ENCODE peak calls at places on chromosomes 6 and 20, in nine cellular contexts. One of them, this sample, is unnamed.

GRCh38 chr20:46979603-46980241 is 85.1 kb downstream of the EYA2 start:
- DNase-seq in HS-5: no peak
- DNase-seq in CD8-positive, alpha-beta memory T cell: no peak
- DNase-seq in uterus: no peak
- DNase-seq in GM10248: no peak
- DNase-seq in ovary: no peak
- DNase-seq in T-helper 22 cell: no peak
- DNase-seq in PC-3: no peak
- DNase-seq in fibroblast of villous mesenchyme: no peak
- DNase-seq in this sample: peak

GRCh38 chr6:121439456-121440250 is 4.2 kb downstream of the GJA1 start:
- DNase-seq in PC-3: no peak
- DNase-seq in ovary: no peak
- DNase-seq in CD8-positive, alpha-beta memory T cell: no peak
- DNase-seq in uterus: no peak
- DNase-seq in fibroblast of villous mesenchyme: peak
- DNase-seq in HS-5: no peak
- DNase-seq in GM10248: no peak
- DNase-seq in T-helper 22 cell: no peak
- DNase-seq in this sample: no peak

GRCh38 chr6:151652338-151652737 is 155.1 kb upstream of the ESR1 start:
- DNase-seq in GM10248: no peak
- DNase-seq in ovary: no peak
- DNase-seq in CD8-positive, alpha-beta memory T cell: no peak
- DNase-seq in T-helper 22 cell: no peak
- DNase-seq in fibroblast of villous mesenchyme: peak
- DNase-seq in HS-5: no peak
- DNase-seq in PC-3: no peak
- DNase-seq in uterus: no peak
- DNase-seq in this sample: no peak

GRCh38 chr6:4908062-4908461 is 95.8 kb downstream of the RPP40 start:
- DNase-seq in fibroblast of villous mesenchyme: no peak
- DNase-seq in PC-3: no peak
- DNase-seq in HS-5: no peak
- DNase-seq in T-helper 22 cell: no peak
- DNase-seq in CD8-positive, alpha-beta memory T cell: no peak
- DNase-seq in GM10248: no peak
- DNase-seq in ovary: no peak
- DNase-seq in uterus: no peak
- DNase-seq in this sample: no peak

GRCh38 chr6:130359736-130360135 is 6.1 kb upstream of the TMEM200A start:
- DNase-seq in T-helper 22 cell: no peak
- DNase-seq in ovary: no peak
- DNase-seq in uterus: no peak
- DNase-seq in fibroblast of villous mesenchyme: peak
- DNase-seq in HS-5: no peak
- DNase-seq in GM10248: no peak
- DNase-seq in CD8-positive, alpha-beta memory T cell: no peak
- DNase-seq in PC-3: peak
- DNase-seq in this sample: no peak

GRCh38 chr6:34986845-34987246 is 97.8 kb downstream of the ANKS1A start:
- DNase-seq in HS-5: no peak
- DNase-seq in GM10248: peak
- DNase-seq in ovary: peak
- DNase-seq in CD8-positive, alpha-beta memory T cell: peak
- DNase-seq in uterus: peak
- DNase-seq in PC-3: peak
- DNase-seq in T-helper 22 cell: peak
- DNase-seq in fibroblast of villous mesenchyme: peak
- DNase-seq in this sample: peak

GRCh38 chr6:142942805-142943227 is 2.2 kb downstream of the HIVEP2 start:
- DNase-seq in uterus: no peak
- DNase-seq in GM10248: no peak
- DNase-seq in PC-3: peak
- DNase-seq in ovary: no peak
- DNase-seq in HS-5: no peak
- DNase-seq in fibroblast of villous mesenchyme: peak
- DNase-seq in CD8-positive, alpha-beta memory T cell: no peak
- DNase-seq in T-helper 22 cell: no peak
- DNase-seq in this sample: peak

GRCh38 chr20:45450097-45450818 is 19.3 kb upstream of the WFDC2 start:
- DNase-seq in PC-3: peak
- DNase-seq in GM10248: peak
- DNase-seq in fibroblast of villous mesenchyme: peak
- DNase-seq in ovary: no peak
- DNase-seq in HS-5: peak
- DNase-seq in CD8-positive, alpha-beta memory T cell: no peak
- DNase-seq in uterus: no peak
- DNase-seq in T-helper 22 cell: no peak
- DNase-seq in this sample: peak

GRCh38 chr6:158086706-158087518 is 81.2 kb downstream of the SERAC1 start:
- DNase-seq in GM10248: no peak
- DNase-seq in ovary: peak
- DNase-seq in T-helper 22 cell: no peak
- DNase-seq in CD8-positive, alpha-beta memory T cell: no peak
- DNase-seq in fibroblast of villous mesenchyme: no peak
- DNase-seq in PC-3: no peak
- DNase-seq in uterus: no peak
- DNase-seq in HS-5: no peak
- DNase-seq in this sample: peak

GRCh38 chr6:21846541-21847451 is 253.2 kb downstream of the SOX4 start:
- DNase-seq in ovary: no peak
- DNase-seq in fibroblast of villous mesenchyme: no peak
- DNase-seq in CD8-positive, alpha-beta memory T cell: no peak
- DNase-seq in HS-5: no peak
- DNase-seq in GM10248: no peak
- DNase-seq in T-helper 22 cell: no peak
- DNase-seq in uterus: no peak
- DNase-seq in PC-3: peak
- DNase-seq in this sample: no peak

GRCh38 chr20:20446613-20447012 is 78.7 kb downstream of the INSM1 start:
- DNase-seq in PC-3: no peak
- DNase-seq in CD8-positive, alpha-beta memory T cell: no peak
- DNase-seq in ovary: no peak
- DNase-seq in HS-5: no peak
- DNase-seq in fibroblast of villous mesenchyme: no peak
- DNase-seq in GM10248: no peak
- DNase-seq in uterus: no peak
- DNase-seq in T-helper 22 cell: no peak
- DNase-seq in this sample: no peak

GRCh38 chr6:71404145-71404966 is 115.7 kb downstream of the OGFRL1 start:
- DNase-seq in ovary: no peak
- DNase-seq in uterus: no peak
- DNase-seq in HS-5: peak
- DNase-seq in CD8-positive, alpha-beta memory T cell: no peak
- DNase-seq in T-helper 22 cell: no peak
- DNase-seq in GM10248: no peak
- DNase-seq in PC-3: peak
- DNase-seq in fibroblast of villous mesenchyme: peak
- DNase-seq in this sample: peak

GRCh38 chr6:11527274-11527870 is 10.2 kb upstream of the TMEM170B start:
- DNase-seq in T-helper 22 cell: no peak
- DNase-seq in uterus: no peak
- DNase-seq in HS-5: no peak
- DNase-seq in CD8-positive, alpha-beta memory T cell: no peak
- DNase-seq in GM10248: no peak
- DNase-seq in PC-3: peak
- DNase-seq in fibroblast of villous mesenchyme: no peak
- DNase-seq in ovary: no peak
- DNase-seq in this sample: no peak

GRCh38 chr6:53651764-53652401 is 13.7 kb downstream of the KLHL31 start:
- DNase-seq in GM10248: peak
- DNase-seq in fibroblast of villous mesenchyme: peak
- DNase-seq in CD8-positive, alpha-beta memory T cell: peak
- DNase-seq in T-helper 22 cell: peak
- DNase-seq in HS-5: peak
- DNase-seq in uterus: peak
- DNase-seq in ovary: peak
- DNase-seq in PC-3: peak
- DNase-seq in this sample: peak

GRCh38 chr6:169130111-169130510 is 123.5 kb downstream of the THBS2 start:
- DNase-seq in uterus: no peak
- DNase-seq in CD8-positive, alpha-beta memory T cell: no peak
- DNase-seq in GM10248: no peak
- DNase-seq in HS-5: no peak
- DNase-seq in PC-3: no peak
- DNase-seq in ovary: no peak
- DNase-seq in T-helper 22 cell: no peak
- DNase-seq in fibroblast of villous mesenchyme: no peak
- DNase-seq in this sample: no peak

GRCh38 chr6:110814488-110815259 is 595 bp downstream of the CDK19 start:
- DNase-seq in fibroblast of villous mesenchyme: peak
- DNase-seq in HS-5: no peak
- DNase-seq in GM10248: peak
- DNase-seq in CD8-positive, alpha-beta memory T cell: peak
- DNase-seq in uterus: peak
- DNase-seq in PC-3: peak
- DNase-seq in T-helper 22 cell: peak
- DNase-seq in ovary: no peak
- DNase-seq in this sample: peak

GRCh38 chr6:169536446-169537170 is 165.2 kb downstream of the WDR27 start:
- DNase-seq in HS-5: peak
- DNase-seq in GM10248: no peak
- DNase-seq in T-helper 22 cell: no peak
- DNase-seq in PC-3: peak
- DNase-seq in ovary: no peak
- DNase-seq in fibroblast of villous mesenchyme: peak
- DNase-seq in uterus: no peak
- DNase-seq in CD8-positive, alpha-beta memory T cell: no peak
- DNase-seq in this sample: no peak

GRCh38 chr20:32458061-32458836 is 100.1 kb downstream of the ASXL1 start:
- DNase-seq in GM10248: no peak
- DNase-seq in ovary: no peak
- DNase-seq in CD8-positive, alpha-beta memory T cell: no peak
- DNase-seq in uterus: no peak
- DNase-seq in T-helper 22 cell: no peak
- DNase-seq in PC-3: no peak
- DNase-seq in fibroblast of villous mesenchyme: no peak
- DNase-seq in HS-5: no peak
- DNase-seq in this sample: no peak

GRCh38 chr20:43774754-43775153 is 48.0 kb upstream of the GTSF1L start:
- DNase-seq in fibroblast of villous mesenchyme: no peak
- DNase-seq in uterus: no peak
- DNase-seq in GM10248: no peak
- DNase-seq in PC-3: no peak
- DNase-seq in CD8-positive, alpha-beta memory T cell: no peak
- DNase-seq in HS-5: no peak
- DNase-seq in ovary: no peak
- DNase-seq in T-helper 22 cell: no peak
- DNase-seq in this sample: no peak

GRCh38 chr6:2351807-2352431 is 106.5 kb upstream of the GMDS start:
- DNase-seq in HS-5: peak
- DNase-seq in CD8-positive, alpha-beta memory T cell: no peak
- DNase-seq in T-helper 22 cell: no peak
- DNase-seq in uterus: no peak
- DNase-seq in PC-3: no peak
- DNase-seq in fibroblast of villous mesenchyme: peak
- DNase-seq in GM10248: no peak
- DNase-seq in ovary: no peak
- DNase-seq in this sample: peak

GRCh38 chr20:56417911-56418310 is 5.9 kb downstream of the CASS4 start:
- DNase-seq in fibroblast of villous mesenchyme: no peak
- DNase-seq in HS-5: no peak
- DNase-seq in GM10248: no peak
- DNase-seq in PC-3: peak
- DNase-seq in ovary: no peak
- DNase-seq in uterus: no peak
- DNase-seq in T-helper 22 cell: no peak
- DNase-seq in CD8-positive, alpha-beta memory T cell: no peak
- DNase-seq in this sample: no peak

GRCh38 chr20:57708694-57709673 is 831 bp downstream of the PMEPA1 start:
- DNase-seq in HS-5: no peak
- DNase-seq in PC-3: no peak
- DNase-seq in T-helper 22 cell: peak
- DNase-seq in fibroblast of villous mesenchyme: peak
- DNase-seq in uterus: peak
- DNase-seq in CD8-positive, alpha-beta memory T cell: peak
- DNase-seq in ovary: peak
- DNase-seq in GM10248: no peak
- DNase-seq in this sample: no peak

GRCh38 chr6:121668259-121668658 is 232.8 kb downstream of the GJA1 start:
- DNase-seq in GM10248: no peak
- DNase-seq in CD8-positive, alpha-beta memory T cell: no peak
- DNase-seq in fibroblast of villous mesenchyme: no peak
- DNase-seq in ovary: no peak
- DNase-seq in HS-5: no peak
- DNase-seq in PC-3: no peak
- DNase-seq in uterus: no peak
- DNase-seq in T-helper 22 cell: no peak
- DNase-seq in this sample: no peak

GRCh38 chr6:125968493-125968892 is 11.9 kb downstream of the HINT3 start:
- DNase-seq in T-helper 22 cell: no peak
- DNase-seq in HS-5: no peak
- DNase-seq in ovary: no peak
- DNase-seq in uterus: no peak
- DNase-seq in GM10248: no peak
- DNase-seq in PC-3: no peak
- DNase-seq in fibroblast of villous mesenchyme: no peak
- DNase-seq in CD8-positive, alpha-beta memory T cell: no peak
- DNase-seq in this sample: no peak

GRCh38 chr20:58023346-58023745 is 205.1 kb downstream of the ANKRD60 start:
- DNase-seq in PC-3: no peak
- DNase-seq in HS-5: no peak
- DNase-seq in GM10248: no peak
- DNase-seq in ovary: no peak
- DNase-seq in fibroblast of villous mesenchyme: no peak
- DNase-seq in T-helper 22 cell: no peak
- DNase-seq in uterus: no peak
- DNase-seq in CD8-positive, alpha-beta memory T cell: no peak
- DNase-seq in this sample: no peak

GRCh38 chr20:1310087-1310486 is 18.9 kb downstream of the SDCBP2 start:
- DNase-seq in T-helper 22 cell: no peak
- DNase-seq in fibroblast of villous mesenchyme: no peak
- DNase-seq in uterus: no peak
- DNase-seq in PC-3: no peak
- DNase-seq in ovary: no peak
- DNase-seq in HS-5: no peak
- DNase-seq in GM10248: no peak
- DNase-seq in CD8-positive, alpha-beta memory T cell: no peak
- DNase-seq in this sample: no peak

GRCh38 chr6:165403006-165403405 is 93.6 kb upstream of the C6orf118 start:
- DNase-seq in fibroblast of villous mesenchyme: no peak
- DNase-seq in T-helper 22 cell: no peak
- DNase-seq in PC-3: no peak
- DNase-seq in CD8-positive, alpha-beta memory T cell: no peak
- DNase-seq in HS-5: no peak
- DNase-seq in uterus: no peak
- DNase-seq in GM10248: no peak
- DNase-seq in ovary: no peak
- DNase-seq in this sample: no peak

GRCh38 chr20:36197271-36197670 is 39.0 kb upstream of the AAR2 start:
- DNase-seq in PC-3: peak
- DNase-seq in T-helper 22 cell: no peak
- DNase-seq in HS-5: no peak
- DNase-seq in GM10248: no peak
- DNase-seq in ovary: no peak
- DNase-seq in CD8-positive, alpha-beta memory T cell: no peak
- DNase-seq in uterus: no peak
- DNase-seq in fibroblast of villous mesenchyme: no peak
- DNase-seq in this sample: no peak

GRCh38 chr6:55758156-55758942 is 117.0 kb downstream of the BMP5 start:
- DNase-seq in GM10248: no peak
- DNase-seq in CD8-positive, alpha-beta memory T cell: no peak
- DNase-seq in ovary: no peak
- DNase-seq in uterus: no peak
- DNase-seq in T-helper 22 cell: no peak
- DNase-seq in PC-3: peak
- DNase-seq in HS-5: peak
- DNase-seq in fibroblast of villous mesenchyme: peak
- DNase-seq in this sample: peak

GRCh38 chr6:28337103-28337520 is 1.2 kb upstream of the ZSCAN31 start:
- DNase-seq in CD8-positive, alpha-beta memory T cell: no peak
- DNase-seq in GM10248: no peak
- DNase-seq in fibroblast of villous mesenchyme: no peak
- DNase-seq in ovary: no peak
- DNase-seq in uterus: no peak
- DNase-seq in HS-5: no peak
- DNase-seq in PC-3: no peak
- DNase-seq in T-helper 22 cell: no peak
- DNase-seq in this sample: no peak

GRCh38 chr6:150573041-150573681 is 26.5 kb upstream of the PLEKHG1 start:
- DNase-seq in PC-3: no peak
- DNase-seq in uterus: no peak
- DNase-seq in GM10248: no peak
- DNase-seq in HS-5: no peak
- DNase-seq in T-helper 22 cell: no peak
- DNase-seq in ovary: no peak
- DNase-seq in CD8-positive, alpha-beta memory T cell: no peak
- DNase-seq in fibroblast of villous mesenchyme: peak
- DNase-seq in this sample: no peak

This sample was measured in kidney glomerular epithelial cell.